ENCODE peak calls at places on chromosomes 13 and 19, in nine cellular contexts. M, D, R, U, X, G, K, J and P are unnamed samples.

GRCh38 chr13:73059460-73060250 is 850 bp downstream of the KLF5 start:
- DNase-seq in J (no peak), K (peak), G (no peak), X (peak), R (peak), D (peak), U (peak), M (no peak), P (no peak)

GRCh38 chr19:50921391-50922315 is 10.5 kb upstream of the KLK4 start:
- DNase-seq in X (no peak), R (no peak), K (no peak), G (no peak), U (no peak), J (peak), M (no peak), D (no peak), P (no peak)

GRCh38 chr19:16714702-16715294 is 4.8 kb upstream of the NWD1 start:
- DNase-seq in X (peak), R (peak), G (no peak), U (peak), D (peak), M (no peak), K (peak), J (peak), P (no peak)

GRCh38 chr19:16887353-16888265 is 1.2 kb upstream of the F2RL3 start:
- DNase-seq in D (no peak), K (no peak), J (no peak), R (no peak), M (no peak), U (no peak), X (no peak), G (no peak), P (no peak)

GRCh38 chr13:45051315-45051714 is 62.0 kb downstream of the GPALPP1 start:
- DNase-seq in U (no peak), G (no peak), D (no peak), X (no peak), K (no peak), R (no peak), J (no peak), M (no peak), P (no peak)

GRCh38 chr19:49057636-49058234 is at the start of gene CGB7:
- DNase-seq in M (no peak), D (peak), K (peak), J (peak), G (no peak), U (peak), R (peak), X (peak), P (peak)

GRCh38 chr13:114112231-114112825 is 20.1 kb downstream of the RASA3 start:
- DNase-seq in D (no peak), X (no peak), K (peak), U (no peak), J (no peak), M (no peak), R (no peak), G (no peak), P (no peak)

GRCh38 chr19:48815870-48816501 is 5.2 kb upstream of the BCAT2 start:
- DNase-seq in U (no peak), J (peak), R (no peak), G (no peak), M (no peak), X (no peak), K (no peak), D (no peak), P (no peak)

GRCh38 chr19:35501684-35502083 is 11.4 kb upstream of the KRTDAP start:
- DNase-seq in J (no peak), K (no peak), R (no peak), U (no peak), D (no peak), X (no peak), M (no peak), G (no peak), P (no peak)

GRCh38 chr19:18520848-18521691 is 800 bp downstream of the ELL start:
- DNase-seq in G (peak), R (no peak), M (no peak), J (no peak), D (peak), U (no peak), K (peak), X (peak), P (no peak)

GRCh38 chr19:8501547-8501946 is 893 bp downstream of the PRAM1 start:
- DNase-seq in M (no peak), J (no peak), U (no peak), G (no peak), D (no peak), R (no peak), X (no peak), K (no peak), P (no peak)

GRCh38 chr19:33458171-33458633 is 63.4 kb downstream of the PEPD start:
- DNase-seq in J (no peak), G (no peak), M (no peak), K (no peak), U (no peak), X (no peak), D (no peak), R (no peak), P (no peak)

GRCh38 chr13:45823583-45823982 is 28.0 kb downstream of the SIAH3 start:
- DNase-seq in K (no peak), G (peak), M (no peak), U (no peak), X (no peak), R (no peak), D (no peak), J (no peak), P (no peak)

GRCh38 chr19:47227347-47228167 is 3.4 kb downstream of the BBC3 start:
- DNase-seq in X (peak), U (peak), R (peak), J (peak), K (peak), G (peak), M (peak), D (peak), P (peak)

GRCh38 chr13:110714798-110715394 is 1.4 kb downstream of the ING1 start:
- DNase-seq in X (peak), M (no peak), U (peak), J (no peak), D (peak), R (peak), K (peak), G (no peak), P (peak)

GRCh38 chr13:40341501-40341900 is 324.9 kb downstream of the FOXO1 start:
- DNase-seq in J (no peak), D (no peak), X (no peak), U (no peak), R (no peak), K (no peak), M (no peak), G (no peak), P (no peak)

GRCh38 chr19:48674921-48675824 is 2.4 kb upstream of the NTN5 start:
- DNase-seq in X (peak), K (peak), D (peak), M (no peak), U (peak), R (peak), G (peak), J (peak), P (peak)

GRCh38 chr13:47025791-47026419 is 129.1 kb upstream of the HTR2A start:
- DNase-seq in D (no peak), R (no peak), J (no peak), U (peak), G (no peak), M (no peak), K (no peak), X (no peak), P (no peak)

GRCh38 chr13:97945792-97946419 is 7.6 kb upstream of the IPO5 start:
- DNase-seq in X (no peak), R (no peak), G (no peak), M (no peak), U (no peak), K (no peak), D (no peak), J (no peak), P (no peak)

GRCh38 chr19:39943586-39943985 is 9.2 kb upstream of the FCGBP start:
- DNase-seq in M (no peak), K (no peak), X (no peak), J (peak), U (no peak), R (no peak), G (no peak), D (no peak), P (no peak)

GRCh38 chr13:44879452-44880058 is 109.7 kb downstream of the NUFIP1 start:
- DNase-seq in K (no peak), G (no peak), R (no peak), J (peak), M (no peak), D (no peak), X (no peak), U (no peak), P (no peak)

GRCh38 chr13:33426131-33426530 is 140.6 kb upstream of the STARD13 start:
- DNase-seq in X (no peak), K (no peak), R (no peak), M (no peak), D (no peak), U (no peak), J (no peak), G (no peak), P (no peak)

GRCh38 chr19:19064098-19064722 is 416 bp downstream of the SLC25A42 start:
- DNase-seq in J (no peak), R (no peak), U (no peak), M (no peak), K (no peak), G (no peak), X (no peak), D (no peak), P (no peak)

GRCh38 chr19:14553042-14553938 is 18.6 kb downstream of the NDUFB7 start:
- DNase-seq in D (no peak), J (no peak), X (no peak), U (no peak), R (no peak), K (no peak), G (no peak), M (no peak), P (no peak)

GRCh38 chr13:98313938-98314292 is 136.8 kb upstream of the RNF113B start:
- DNase-seq in R (no peak), G (no peak), X (no peak), M (no peak), J (no peak), U (no peak), D (no peak), K (no peak), P (no peak)

GRCh38 chr19:21092107-21092506 is 10.1 kb downstream of the ZNF714 start:
- DNase-seq in X (no peak), M (peak), U (no peak), G (no peak), D (no peak), K (no peak), J (no peak), R (no peak), P (no peak)

GRCh38 chr19:8148410-8149231 is 771 bp downstream of the FBN3 start:
- DNase-seq in R (peak), D (peak), G (no peak), X (peak), U (peak), K (peak), M (no peak), J (peak), P (peak)

GRCh38 chr19:9849786-9850185 is 14.7 kb downstream of the PIN1 start:
- DNase-seq in J (no peak), G (no peak), D (no peak), M (no peak), K (no peak), R (no peak), X (no peak), U (no peak), P (no peak)

GRCh38 chr19:9847087-9847671 is 12.1 kb downstream of the PIN1 start:
- DNase-seq in J (peak), R (no peak), U (no peak), M (peak), G (no peak), D (peak), X (peak), K (peak), P (no peak)

GRCh38 chr19:9850235-9850959 is 15.3 kb downstream of the PIN1 start:
- DNase-seq in U (no peak), J (no peak), R (no peak), D (peak), G (no peak), K (no peak), M (no peak), X (no peak), P (no peak)

GRCh38 chr19:9848761-9849160 is 13.6 kb downstream of the PIN1 start:
- DNase-seq in J (no peak), G (no peak), D (peak), K (no peak), R (no peak), M (no peak), U (no peak), X (no peak), P (no peak)

DNA sequence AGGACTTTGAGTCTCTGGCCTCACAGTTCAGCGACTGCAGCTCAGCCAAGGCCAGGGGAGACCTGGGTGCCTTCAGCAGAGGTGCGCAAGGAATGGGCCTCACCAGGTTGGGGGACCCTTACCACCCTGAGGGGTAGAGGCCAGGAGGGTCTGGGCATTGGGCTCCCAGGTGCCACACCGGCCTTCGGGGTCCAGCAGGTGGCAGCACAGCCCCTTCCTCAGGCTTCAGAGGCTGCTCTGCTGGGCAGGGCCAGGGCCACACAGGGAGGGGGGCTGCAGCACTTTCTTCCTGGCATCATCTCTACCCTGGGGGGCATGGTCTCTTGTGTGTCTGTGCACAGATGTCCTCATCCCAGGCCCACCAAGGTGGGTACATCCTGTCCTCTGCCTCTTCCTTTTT is 12.9 kb downstream of the PIN1 start:
- DNase-seq in U (no peak), X (no peak), R (peak), M (no peak), D (peak), G (no peak), J (peak), K (peak), P (no peak)
- TF ChIP-seq CTCF in U (peak), X (peak), R (peak), M (peak), D (peak), G (no peak), J (no peak), K (peak), P (peak)

GRCh38 chr13:26605845-26606244 is 48.4 kb downstream of the WASF3 start:
- DNase-seq in J (no peak), K (peak), G (no peak), X (no peak), D (no peak), U (no peak), R (no peak), M (no peak), P (no peak)
- TF ChIP-seq CTCF in J (no peak), K (no peak), G (no peak), X (peak), D (no peak), U (no peak), R (peak), M (no peak), P (no peak)

GRCh38 chr19:1455336-1456120 is 5.6 kb downstream of the APC2 start:
- DNase-seq in M (no peak), G (no peak), X (no peak), U (no peak), R (no peak), D (peak), J (peak), K (peak), P (no peak)

GRCh38 chr19:1455002-1455335 is 5.0 kb downstream of the APC2 start:
- DNase-seq in K (no peak), G (no peak), U (no peak), D (no peak), J (no peak), M (no peak), R (no peak), X (no peak), P (no peak)

GRCh38 chr19:1451916-1452801 is 2.2 kb downstream of the APC2 start:
- DNase-seq in J (no peak), G (no peak), U (no peak), K (peak), M (no peak), R (no peak), D (peak), X (peak), P (no peak)

GRCh38 chr19:1452802-1453524 is 3.0 kb downstream of the APC2 start:
- DNase-seq in R (no peak), U (no peak), X (no peak), M (no peak), K (no peak), D (no peak), G (no peak), J (no peak), P (no peak)

DNA sequence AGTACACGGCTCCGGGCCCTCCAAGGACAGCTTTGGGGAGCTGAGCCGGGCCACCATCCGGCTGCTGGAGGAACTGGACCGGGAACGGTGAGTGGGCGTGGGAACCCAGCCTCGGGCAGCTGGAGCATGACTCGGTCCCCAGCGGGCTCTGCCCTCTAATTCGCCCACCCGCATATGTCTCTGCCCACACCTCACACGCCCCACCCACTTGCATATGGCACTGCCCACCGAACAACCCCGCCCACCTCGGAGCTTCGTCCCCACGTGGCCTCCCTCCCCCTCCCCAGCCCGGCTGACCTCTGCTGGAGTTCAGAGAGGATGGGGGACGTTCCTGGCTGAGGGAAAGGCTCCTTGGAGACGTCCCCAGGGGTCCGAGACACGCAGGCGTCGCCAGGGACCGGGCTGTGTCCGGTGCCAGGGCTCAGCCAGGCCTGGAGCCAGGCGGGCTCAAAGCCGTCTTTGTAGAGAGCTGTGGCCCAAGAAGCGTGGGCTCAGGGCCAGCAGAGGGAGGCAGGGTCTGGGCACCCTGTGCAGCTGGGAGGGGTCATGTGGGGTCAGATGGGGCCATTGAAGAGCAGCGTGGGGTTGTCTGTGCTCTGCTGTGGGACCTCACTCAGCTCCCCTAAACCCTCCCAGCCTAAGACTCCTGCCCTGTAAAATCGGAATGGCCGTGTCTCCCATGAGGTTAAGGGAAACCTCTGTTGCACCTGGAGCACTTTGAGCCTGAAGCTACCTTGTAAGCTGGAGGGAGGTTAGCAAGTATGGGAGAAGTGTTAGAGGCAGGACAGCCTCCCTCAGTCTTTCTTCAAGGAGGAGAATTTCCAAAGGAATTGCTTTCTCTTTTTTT is 3.8 kb downstream of the APC2 start:
- DNase-seq in G (no peak), K (no peak), U (no peak), J (no peak), R (no peak), D (peak), X (no peak), M (no peak), P (no peak)
- TF ChIP-seq CTCF in G (no peak), K (no peak), U (no peak), J (no peak), R (no peak), D (no peak), X (no peak), M (no peak), P (no peak)

GRCh38 chr13:91950803-91951202 is 552.4 kb downstream of the GPC5 start:
- DNase-seq in G (no peak), J (no peak), K (no peak), M (no peak), D (no peak), R (no peak), U (no peak), X (no peak), P (no peak)

GRCh38 chr13:91960947-91961346 is 562.5 kb downstream of the GPC5 start:
- DNase-seq in G (no peak), D (no peak), J (no peak), U (no peak), M (no peak), R (no peak), X (no peak), K (no peak), P (no peak)

DNA sequence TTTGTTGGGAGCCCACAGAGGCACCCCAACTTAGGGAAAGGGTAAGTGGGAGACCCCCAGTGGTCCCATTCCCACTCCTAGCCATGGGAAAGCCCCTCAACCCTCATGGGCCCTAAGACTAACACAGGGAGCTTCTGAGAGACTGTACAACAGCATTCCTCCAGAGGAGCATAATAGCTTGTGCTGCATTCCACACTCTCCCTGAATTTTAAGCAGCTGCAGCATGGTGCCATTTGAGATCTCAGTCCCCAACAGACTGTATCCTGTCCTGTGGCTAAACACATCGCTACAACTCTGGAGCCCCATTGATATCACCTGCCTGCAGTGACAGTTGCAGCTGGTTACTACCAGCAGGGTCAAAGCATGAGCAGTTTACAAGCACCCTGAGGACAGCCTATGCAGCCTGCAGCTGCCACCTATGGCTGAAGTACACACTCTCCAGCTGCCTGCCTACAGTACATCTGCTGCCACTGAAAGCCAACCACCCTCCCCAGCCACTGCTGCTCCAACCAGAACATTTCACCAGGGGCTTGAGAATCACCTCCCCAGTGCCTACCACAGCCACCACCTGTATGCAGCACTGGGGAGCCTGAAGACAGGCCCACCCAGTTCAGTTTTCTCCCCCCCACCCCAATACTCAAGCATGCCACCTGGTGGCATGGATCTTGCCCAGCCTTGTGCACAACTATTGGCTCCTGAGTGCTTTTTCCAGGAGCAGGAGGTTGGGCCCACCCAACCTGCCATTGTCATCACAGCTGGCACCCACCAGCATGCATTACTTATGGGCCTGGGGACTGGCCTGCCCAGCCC is 557.3 kb downstream of the GPC5 start:
- DNase-seq in J (no peak), U (peak), D (no peak), M (no peak), R (no peak), K (peak), G (no peak), X (no peak), P (no peak)
- TF ChIP-seq CTCF in J (no peak), U (no peak), D (no peak), M (no peak), R (no peak), K (no peak), G (no peak), X (no peak), P (no peak)

GRCh38 chr19:41422456-41422855 is 4.7 kb downstream of the B3GNT8 start:
- DNase-seq in K (no peak), X (no peak), R (no peak), G (no peak), M (no peak), J (no peak), D (no peak), U (no peak), P (no peak)
- TF ChIP-seq CTCF in K (no peak), X (no peak), R (no peak), G (no peak), M (no peak), J (no peak), D (no peak), U (no peak), P (no peak)

DNA sequence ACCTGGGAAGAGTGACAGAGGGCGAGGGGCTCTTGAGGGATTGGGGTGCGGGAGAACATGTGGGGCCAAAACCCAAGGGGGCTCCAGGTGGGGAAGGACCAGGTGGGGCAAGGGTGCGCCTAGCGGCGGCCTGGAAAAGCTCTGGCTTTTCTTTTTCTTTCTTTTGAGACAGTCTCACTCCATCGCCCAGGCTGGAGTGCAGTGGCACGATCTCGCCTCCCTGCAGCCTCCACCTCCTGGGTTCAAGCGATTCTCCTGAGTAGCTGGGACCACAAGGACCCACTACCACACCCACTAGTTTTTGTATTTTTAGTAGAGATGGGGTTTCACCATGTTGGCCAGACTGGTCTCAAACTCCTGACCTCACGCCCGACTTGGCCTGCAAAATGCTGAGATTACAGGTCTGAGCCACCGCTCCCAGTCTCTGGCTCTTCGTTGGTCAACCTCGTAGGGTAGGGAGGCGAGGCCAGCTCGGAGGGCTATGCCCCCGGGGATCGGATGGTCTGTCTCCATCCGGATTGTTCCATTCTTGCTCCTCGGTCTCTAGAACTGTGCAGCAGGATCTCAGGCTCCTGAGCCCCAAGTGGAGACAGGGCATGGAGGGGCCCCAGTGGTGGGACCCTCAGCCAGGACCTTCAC is 3.7 kb downstream of the GADD45B start:
- DNase-seq in D (no peak), K (no peak), X (no peak), R (no peak), G (no peak), U (peak), M (no peak), J (no peak), P (no peak)
- TF ChIP-seq CTCF in D (peak), K (no peak), X (peak), R (peak), G (no peak), U (peak), M (peak), J (no peak), P (peak)